ENCODE peak calls at places on chromosomes 13 and 19, in ten cellular contexts. One of them, this sample, is unnamed.

GRCh38 chr19:44748426-44749254 is at the start of gene BCL3:
- DNase-seq in left ventricle myocardium inferior: peak; percentile 82
- DNase-seq in neural progenitor cell: peak; percentile 53
- DNase-seq in psoas muscle: peak; percentile 85
- DNase-seq in spleen: peak; percentile 96
- DNase-seq in WERI-Rb-1: peak; percentile 34
- DNase-seq in PC-9: peak; percentile 88
- DNase-seq in brain microvascular endothelial cell: no peak
- DNase-seq in right atrium auricular region: no peak
- DNase-seq in AG04450: no peak
- DNase-seq in this sample: peak; percentile 62

GRCh38 chr13:97659602-97660001 is 225.6 kb downstream of the RAP2A start:
- DNase-seq in left ventricle myocardium inferior: no peak
- DNase-seq in neural progenitor cell: peak; percentile 65
- DNase-seq in psoas muscle: no peak
- DNase-seq in spleen: no peak
- DNase-seq in WERI-Rb-1: peak; percentile 73
- DNase-seq in PC-9: no peak
- DNase-seq in brain microvascular endothelial cell: no peak
- DNase-seq in right atrium auricular region: no peak
- DNase-seq in AG04450: peak; percentile 1
- DNase-seq in this sample: no peak

GRCh38 chr13:44710576-44710975 is 134.4 kb upstream of the TSC22D1 start:
- DNase-seq in left ventricle myocardium inferior: no peak
- DNase-seq in neural progenitor cell: no peak
- DNase-seq in psoas muscle: no peak
- DNase-seq in spleen: no peak
- DNase-seq in WERI-Rb-1: no peak
- DNase-seq in PC-9: peak; percentile 48
- DNase-seq in brain microvascular endothelial cell: peak; percentile 94
- DNase-seq in right atrium auricular region: no peak
- DNase-seq in AG04450: peak; percentile 83
- DNase-seq in this sample: peak; percentile 83

GRCh38 chr19:32403291-32403995 is 2.1 kb upstream of the DPY19L3 start:
- DNase-seq in left ventricle myocardium inferior: no peak
- DNase-seq in neural progenitor cell: peak; percentile 52
- DNase-seq in psoas muscle: no peak
- DNase-seq in spleen: no peak
- DNase-seq in WERI-Rb-1: peak; percentile 12
- DNase-seq in PC-9: no peak
- DNase-seq in brain microvascular endothelial cell: no peak
- DNase-seq in right atrium auricular region: no peak
- DNase-seq in AG04450: no peak
- DNase-seq in this sample: no peak

GRCh38 chr13:73036566-73036965 is 22.2 kb upstream of the KLF5 start:
- DNase-seq in left ventricle myocardium inferior: no peak
- DNase-seq in neural progenitor cell: no peak
- DNase-seq in psoas muscle: no peak
- DNase-seq in spleen: no peak
- DNase-seq in WERI-Rb-1: no peak
- DNase-seq in PC-9: no peak
- DNase-seq in brain microvascular endothelial cell: no peak
- DNase-seq in right atrium auricular region: no peak
- DNase-seq in AG04450: no peak
- DNase-seq in this sample: no peak

GRCh38 chr19:35592226-35592625 is 6.3 kb downstream of the PMIS2 start:
- DNase-seq in left ventricle myocardium inferior: no peak
- DNase-seq in neural progenitor cell: peak; percentile 76
- DNase-seq in psoas muscle: no peak
- DNase-seq in spleen: no peak
- DNase-seq in WERI-Rb-1: peak; percentile 29
- DNase-seq in PC-9: no peak
- DNase-seq in brain microvascular endothelial cell: no peak
- DNase-seq in right atrium auricular region: no peak
- DNase-seq in AG04450: peak; percentile 3
- DNase-seq in this sample: no peak

GRCh38 chr13:47564041-47564440 is 437.0 kb downstream of the SUCLA2 start:
- DNase-seq in left ventricle myocardium inferior: no peak
- DNase-seq in neural progenitor cell: peak; percentile 61
- DNase-seq in psoas muscle: no peak
- DNase-seq in spleen: no peak
- DNase-seq in WERI-Rb-1: peak; percentile 89
- DNase-seq in PC-9: no peak
- DNase-seq in brain microvascular endothelial cell: no peak
- DNase-seq in right atrium auricular region: no peak
- DNase-seq in AG04450: no peak
- DNase-seq in this sample: no peak

GRCh38 chr13:28716511-28716910 is 2.3 kb downstream of the SLC46A3 start:
- DNase-seq in left ventricle myocardium inferior: peak; percentile 30
- DNase-seq in neural progenitor cell: no peak
- DNase-seq in psoas muscle: no peak
- DNase-seq in spleen: no peak
- DNase-seq in WERI-Rb-1: no peak
- DNase-seq in PC-9: peak; percentile 35
- DNase-seq in brain microvascular endothelial cell: peak; percentile 71
- DNase-seq in right atrium auricular region: peak; percentile 68
- DNase-seq in AG04450: no peak
- DNase-seq in this sample: peak; percentile 78

GRCh38 chr13:22114630-22115311 is 443.9 kb downstream of the FGF9 start:
- DNase-seq in left ventricle myocardium inferior: no peak
- DNase-seq in neural progenitor cell: no peak
- DNase-seq in psoas muscle: no peak
- DNase-seq in spleen: no peak
- DNase-seq in WERI-Rb-1: no peak
- DNase-seq in PC-9: no peak
- DNase-seq in brain microvascular endothelial cell: no peak
- DNase-seq in right atrium auricular region: no peak
- DNase-seq in AG04450: no peak
- DNase-seq in this sample: no peak

GRCh38 chr13:64305246-64305645 is 2889.6 kb upstream of the PCDH20 start:
- DNase-seq in left ventricle myocardium inferior: no peak
- DNase-seq in neural progenitor cell: no peak
- DNase-seq in psoas muscle: no peak
- DNase-seq in spleen: no peak
- DNase-seq in WERI-Rb-1: no peak
- DNase-seq in PC-9: no peak
- DNase-seq in brain microvascular endothelial cell: peak; percentile 7
- DNase-seq in right atrium auricular region: no peak
- DNase-seq in AG04450: no peak
- DNase-seq in this sample: no peak

GRCh38 chr19:3413796-3414327 is 47.5 kb downstream of the NFIC start:
- DNase-seq in left ventricle myocardium inferior: no peak
- DNase-seq in neural progenitor cell: no peak
- DNase-seq in psoas muscle: peak; percentile 53
- DNase-seq in spleen: no peak
- DNase-seq in WERI-Rb-1: no peak
- DNase-seq in PC-9: no peak
- DNase-seq in brain microvascular endothelial cell: no peak
- DNase-seq in right atrium auricular region: no peak
- DNase-seq in AG04450: no peak
- DNase-seq in this sample: no peak

GRCh38 chr19:7861619-7862412 is 12.4 kb downstream of the PRR36 start:
- DNase-seq in left ventricle myocardium inferior: no peak
- DNase-seq in neural progenitor cell: peak; percentile 64
- DNase-seq in psoas muscle: peak; percentile 46
- DNase-seq in spleen: no peak
- DNase-seq in WERI-Rb-1: no peak
- DNase-seq in PC-9: no peak
- DNase-seq in brain microvascular endothelial cell: no peak
- DNase-seq in right atrium auricular region: no peak
- DNase-seq in AG04450: no peak
- DNase-seq in this sample: no peak

GRCh38 chr13:109874444-109874920 is 88.1 kb upstream of the IRS2 start:
- DNase-seq in left ventricle myocardium inferior: no peak
- DNase-seq in neural progenitor cell: no peak
- DNase-seq in psoas muscle: no peak
- DNase-seq in spleen: no peak
- DNase-seq in WERI-Rb-1: no peak
- DNase-seq in PC-9: peak; percentile 24
- DNase-seq in brain microvascular endothelial cell: no peak
- DNase-seq in right atrium auricular region: no peak
- DNase-seq in AG04450: no peak
- DNase-seq in this sample: no peak

GRCh38 chr19:5154129-5154798 is 185.4 kb downstream of the KDM4B start:
- DNase-seq in left ventricle myocardium inferior: no peak
- DNase-seq in neural progenitor cell: peak; percentile 64
- DNase-seq in psoas muscle: no peak
- DNase-seq in spleen: peak; percentile 82
- DNase-seq in WERI-Rb-1: peak; percentile 71
- DNase-seq in PC-9: no peak
- DNase-seq in brain microvascular endothelial cell: no peak
- DNase-seq in right atrium auricular region: no peak
- DNase-seq in AG04450: no peak
- DNase-seq in this sample: no peak

GRCh38 chr13:92802776-92803175 is 423.8 kb upstream of the GPC6 start:
- DNase-seq in left ventricle myocardium inferior: no peak
- DNase-seq in neural progenitor cell: no peak
- DNase-seq in psoas muscle: no peak
- DNase-seq in spleen: no peak
- DNase-seq in WERI-Rb-1: no peak
- DNase-seq in PC-9: no peak
- DNase-seq in brain microvascular endothelial cell: no peak
- DNase-seq in right atrium auricular region: no peak
- DNase-seq in AG04450: no peak
- DNase-seq in this sample: no peak

DNA sequence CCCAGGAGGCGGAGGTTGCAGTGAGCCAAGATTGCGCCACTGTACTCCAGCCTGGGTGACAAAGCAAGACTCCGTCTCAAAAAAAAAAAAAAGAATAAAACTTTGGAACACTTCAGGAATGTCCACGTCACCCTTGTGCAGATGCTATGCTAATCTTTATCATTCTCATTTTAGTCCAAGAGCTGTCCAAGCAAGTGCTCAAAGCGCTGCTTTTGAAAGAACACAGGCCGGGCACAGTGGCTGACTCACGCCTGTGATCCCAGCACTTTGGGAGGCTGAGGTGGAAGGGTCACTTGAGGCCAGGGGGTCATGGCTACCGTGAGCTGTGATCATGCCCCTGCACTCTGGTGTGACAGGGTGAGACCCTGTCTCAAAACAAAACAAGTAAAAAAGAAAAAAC is 11.1 kb upstream of the UQCR11 start:
- DNase-seq in left ventricle myocardium inferior: no peak
- DNase-seq in neural progenitor cell: no peak
- DNase-seq in psoas muscle: no peak
- DNase-seq in spleen: no peak
- DNase-seq in WERI-Rb-1: no peak
- DNase-seq in PC-9: no peak
- DNase-seq in brain microvascular endothelial cell: no peak
- DNase-seq in right atrium auricular region: no peak
- DNase-seq in AG04450: no peak
- DNase-seq in this sample: no peak
- H3K27ac ChIP-seq in left ventricle myocardium inferior: peak overlapping the region; percentile 33
- H3K27ac ChIP-seq in neural progenitor cell: no peak overlapping the region
- H3K27ac ChIP-seq in psoas muscle: no peak overlapping the region
- H3K27ac ChIP-seq in spleen: no peak overlapping the region
- H3K27ac ChIP-seq in WERI-Rb-1: no peak overlapping the region
- H3K27ac ChIP-seq in PC-9: no peak overlapping the region
- H3K27ac ChIP-seq in brain microvascular endothelial cell: no peak overlapping the region
- H3K27ac ChIP-seq in right atrium auricular region: no peak overlapping the region
- H3K27ac ChIP-seq in AG04450: no peak overlapping the region
- H3K27ac ChIP-seq in this sample: peak overlapping the region; percentile 27

GRCh38 chr19:21508198-21508597 is 2.8 kb downstream of the ZNF429 start:
- DNase-seq in left ventricle myocardium inferior: no peak
- DNase-seq in neural progenitor cell: no peak
- DNase-seq in psoas muscle: no peak
- DNase-seq in spleen: no peak
- DNase-seq in WERI-Rb-1: no peak
- DNase-seq in PC-9: no peak
- DNase-seq in brain microvascular endothelial cell: no peak
- DNase-seq in right atrium auricular region: no peak
- DNase-seq in AG04450: no peak
- DNase-seq in this sample: no peak

GRCh38 chr19:21505459-21506393 is at the start of gene ZNF429:
- DNase-seq in left ventricle myocardium inferior: peak; percentile 92
- DNase-seq in neural progenitor cell: peak; percentile 97
- DNase-seq in psoas muscle: peak; percentile 94
- DNase-seq in spleen: peak; percentile 96
- DNase-seq in WERI-Rb-1: peak; percentile 96
- DNase-seq in PC-9: peak; percentile 81
- DNase-seq in brain microvascular endothelial cell: peak; percentile 96
- DNase-seq in right atrium auricular region: peak; percentile 96
- DNase-seq in AG04450: peak; percentile 74
- DNase-seq in this sample: peak; percentile 93
- TF ChIP-seq CTCF in left ventricle myocardium inferior: peak; percentile 40
- TF ChIP-seq CTCF in neural progenitor cell: no peak
- TF ChIP-seq CTCF in psoas muscle: no peak
- TF ChIP-seq CTCF in spleen: no peak
- TF ChIP-seq CTCF in WERI-Rb-1: peak; percentile 19
- TF ChIP-seq CTCF in PC-9: no peak
- TF ChIP-seq CTCF in brain microvascular endothelial cell: no peak
- TF ChIP-seq CTCF in right atrium auricular region: no peak
- TF ChIP-seq CTCF in AG04450: no peak
- TF ChIP-seq CTCF in this sample: no peak

DNA sequence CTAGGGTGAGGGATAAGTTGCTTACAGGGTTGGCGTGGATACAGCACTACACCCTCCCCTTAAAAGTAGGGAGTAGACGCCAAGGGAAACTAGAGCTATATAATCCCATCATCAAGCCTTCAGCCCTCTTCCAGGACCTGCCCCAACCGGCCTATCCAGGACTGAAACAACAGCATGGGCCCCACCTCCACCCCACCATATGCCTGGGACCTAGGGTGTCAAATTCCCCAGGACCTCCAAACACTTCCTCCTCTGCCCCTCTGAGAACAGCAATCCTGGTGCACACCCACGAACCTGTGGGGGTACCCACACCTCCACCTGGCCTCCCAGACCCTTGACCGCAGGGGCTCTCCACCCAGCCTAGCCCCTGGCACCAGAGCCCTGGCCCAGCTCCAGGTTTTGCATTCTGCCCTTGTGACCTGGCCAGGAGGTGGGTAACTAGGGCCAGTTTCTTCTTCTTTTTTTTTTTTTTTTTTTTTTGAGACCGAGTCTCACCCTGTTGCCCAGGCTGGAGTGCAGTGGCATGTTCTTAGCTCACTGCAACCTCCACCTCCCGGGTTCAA is 1.4 kb upstream of the CYP2F1 start:
- DNase-seq in left ventricle myocardium inferior: no peak
- DNase-seq in neural progenitor cell: no peak
- DNase-seq in psoas muscle: no peak
- DNase-seq in spleen: no peak
- DNase-seq in WERI-Rb-1: peak; percentile 21
- DNase-seq in PC-9: peak; percentile 60
- DNase-seq in brain microvascular endothelial cell: no peak
- DNase-seq in right atrium auricular region: no peak
- DNase-seq in AG04450: no peak
- DNase-seq in this sample: no peak
- H3K27ac ChIP-seq in left ventricle myocardium inferior: no peak overlapping the region
- H3K27ac ChIP-seq in neural progenitor cell: no peak overlapping the region
- H3K27ac ChIP-seq in psoas muscle: no peak overlapping the region
- H3K27ac ChIP-seq in spleen: no peak overlapping the region
- H3K27ac ChIP-seq in WERI-Rb-1: no peak overlapping the region
- H3K27ac ChIP-seq in PC-9: no peak overlapping the region
- H3K27ac ChIP-seq in brain microvascular endothelial cell: no peak overlapping the region
- H3K27ac ChIP-seq in right atrium auricular region: no peak overlapping the region
- H3K27ac ChIP-seq in AG04450: no peak overlapping the region
- H3K27ac ChIP-seq in this sample: no peak overlapping the region

DNA sequence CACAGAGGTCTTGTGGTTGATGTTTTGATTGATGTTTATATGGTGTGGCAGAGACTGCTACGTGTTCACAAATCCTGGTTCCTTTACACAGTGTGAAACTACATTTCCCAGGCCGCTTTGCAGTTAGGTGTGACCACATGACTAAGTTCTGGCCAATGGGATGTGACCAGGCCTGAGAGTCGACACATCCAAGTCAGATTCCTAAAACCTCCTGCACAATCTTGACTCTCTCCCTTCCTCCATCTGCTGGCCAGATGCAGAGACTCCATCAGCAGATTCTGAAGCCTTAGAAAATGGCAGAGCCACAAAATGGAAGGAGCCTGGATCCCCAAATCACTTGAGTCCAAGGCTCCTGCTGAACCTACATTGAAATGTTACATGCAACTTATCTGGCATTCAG is 12.6 kb downstream of the CD37 start:
- DNase-seq in left ventricle myocardium inferior: no peak
- DNase-seq in neural progenitor cell: peak; percentile 72
- DNase-seq in psoas muscle: no peak
- DNase-seq in spleen: peak; percentile 60
- DNase-seq in WERI-Rb-1: peak; percentile 59
- DNase-seq in PC-9: no peak
- DNase-seq in brain microvascular endothelial cell: peak; percentile 54
- DNase-seq in right atrium auricular region: no peak
- DNase-seq in AG04450: no peak
- DNase-seq in this sample: peak; percentile 62
- TF ChIP-seq CTCF in left ventricle myocardium inferior: no peak
- TF ChIP-seq CTCF in neural progenitor cell: peak; percentile 31
- TF ChIP-seq CTCF in psoas muscle: no peak
- TF ChIP-seq CTCF in spleen: no peak
- TF ChIP-seq CTCF in WERI-Rb-1: no peak
- TF ChIP-seq CTCF in PC-9: peak; percentile 45
- TF ChIP-seq CTCF in brain microvascular endothelial cell: peak; percentile 45
- TF ChIP-seq CTCF in right atrium auricular region: no peak
- TF ChIP-seq CTCF in AG04450: peak; percentile 35
- TF ChIP-seq CTCF in this sample: no peak